ENCODE peak calls at places on chromosomes 5 and 9, in nine cellular contexts. A is AG08395, E is RPMI7951, C is NCI-H146, U is erythroblast, L is nucleus accumbens, S is DMS153, P is ELR, R is T-helper 2 cell. I is an unnamed sample.

GRCh38 chr5:168434746-168435321 is 51.4 kb upstream of the RARS1 start:
- DNase-seq in L (no peak), C (no peak), E (no peak), S (no peak), P (peak), R (no peak), U (no peak), A (peak), I (no peak)

GRCh38 chr9:3329361-3329760 is 196.4 kb downstream of the RFX3 start:
- DNase-seq in L (no peak), P (peak), C (no peak), U (no peak), R (no peak), E (no peak), S (no peak), A (no peak), I (no peak)

GRCh38 chr5:98605010-98605425 is 168.4 kb upstream of the RGMB start:
- DNase-seq in E (no peak), P (peak), L (no peak), C (no peak), U (no peak), A (no peak), R (no peak), S (no peak), I (no peak)

GRCh38 chr5:131379723-131380122 is 115.9 kb downstream of the CDC42SE2 start:
- DNase-seq in S (no peak), E (peak), P (peak), C (no peak), R (peak), A (no peak), L (no peak), U (peak), I (peak)

GRCh38 chr5:179435731-179436315 is 90.6 kb upstream of the ADAMTS2 start:
- DNase-seq in S (no peak), C (no peak), R (no peak), U (no peak), P (no peak), L (no peak), A (no peak), E (no peak), I (no peak)

GRCh38 chr5:139079969-139080368 is 118.2 kb downstream of the SIL1 start:
- DNase-seq in S (no peak), E (no peak), R (no peak), L (no peak), P (no peak), A (no peak), U (no peak), C (no peak), I (no peak)

GRCh38 chr5:32390819-32391591 is 53.5 kb downstream of the ZFR start:
- DNase-seq in C (no peak), E (peak), L (no peak), R (no peak), A (peak), P (peak), U (peak), S (no peak), I (peak)

GRCh38 chr5:67549947-67550346 is 353.3 kb upstream of the CD180 start:
- DNase-seq in S (peak), R (no peak), A (no peak), L (no peak), E (no peak), P (no peak), U (no peak), C (no peak), I (no peak)

GRCh38 chr5:58887721-58888409 is 305.0 kb downstream of the RAB3C start:
- DNase-seq in U (no peak), P (no peak), S (no peak), E (peak), L (no peak), A (no peak), C (no peak), R (no peak), I (no peak)